ENCODE peak calls at places on chromosomes 11 and 22, in six cellular contexts. One of them, this sample, is unnamed.
A peak's percentile ranks its signal among the peaks of the same experiment; 100 is the strongest.

GRCh38 chr22:46902998-46903916 is 140.8 kb downstream of the TBC1D22A start:
- DNase-seq in A549: no peak
- DNase-seq in psoas muscle: no peak
- DNase-seq in aorta: peak; percentile 51
- DNase-seq in pancreas: no peak
- DNase-seq in suprapubic skin: peak; percentile 65
- DNase-seq in this sample: no peak

GRCh38 chr11:3104051-3104714 is 47.0 kb upstream of the CARS1 start:
- DNase-seq in A549: no peak
- DNase-seq in pancreas: no peak
- DNase-seq in aorta: peak; percentile 67
- DNase-seq in psoas muscle: no peak
- DNase-seq in suprapubic skin: peak; percentile 63
- DNase-seq in this sample: no peak

GRCh38 chr11:18844753-18845367 is 53.3 kb upstream of the PTPN5 start:
- DNase-seq in pancreas: no peak
- DNase-seq in psoas muscle: no peak
- DNase-seq in suprapubic skin: no peak
- DNase-seq in A549: peak; percentile 60
- DNase-seq in aorta: no peak
- DNase-seq in this sample: no peak

GRCh38 chr11:30017467-30017895 is 651 bp upstream of the KCNA4 start:
- DNase-seq in aorta: no peak
- DNase-seq in A549: no peak
- DNase-seq in psoas muscle: no peak
- DNase-seq in pancreas: no peak
- DNase-seq in suprapubic skin: no peak
- DNase-seq in this sample: no peak

GRCh38 chr11:60504219-60504618 is 11.0 kb upstream of the MS4A13 start:
- DNase-seq in psoas muscle: no peak
- DNase-seq in A549: no peak
- DNase-seq in suprapubic skin: no peak
- DNase-seq in pancreas: no peak
- DNase-seq in aorta: no peak
- DNase-seq in this sample: no peak

GRCh38 chr11:116692318-116693106 is 80.3 kb downstream of the BUD13 start:
- DNase-seq in aorta: peak; percentile 54
- DNase-seq in suprapubic skin: peak; percentile 66
- DNase-seq in psoas muscle: no peak
- DNase-seq in A549: no peak
- DNase-seq in pancreas: no peak
- DNase-seq in this sample: no peak

GRCh38 chr22:30266445-30267381 is at the start of gene OSM:
- DNase-seq in aorta: no peak
- DNase-seq in A549: no peak
- DNase-seq in suprapubic skin: peak; percentile 90
- DNase-seq in pancreas: peak; percentile 74
- DNase-seq in psoas muscle: peak; percentile 59
- DNase-seq in this sample: peak; percentile 45

GRCh38 chr22:29625090-29625825 is 21.8 kb downstream of the NF2 start:
- DNase-seq in aorta: no peak
- DNase-seq in A549: peak; percentile 69
- DNase-seq in pancreas: no peak
- DNase-seq in suprapubic skin: no peak
- DNase-seq in psoas muscle: peak; percentile 30
- DNase-seq in this sample: peak; percentile 40

GRCh38 chr22:46366327-46366731 is 30.8 kb downstream of the TRMU start:
- DNase-seq in suprapubic skin: no peak
- DNase-seq in pancreas: peak; percentile 70
- DNase-seq in A549: no peak
- DNase-seq in psoas muscle: no peak
- DNase-seq in aorta: no peak
- DNase-seq in this sample: no peak

GRCh38 chr11:46697303-46697702 is 3.1 kb downstream of the ARHGAP1 start:
- DNase-seq in A549: no peak
- DNase-seq in aorta: no peak
- DNase-seq in pancreas: no peak
- DNase-seq in suprapubic skin: no peak
- DNase-seq in psoas muscle: no peak
- DNase-seq in this sample: no peak

GRCh38 chr11:108754901-108755625 is 90.2 kb downstream of the DDX10 start:
- DNase-seq in suprapubic skin: no peak
- DNase-seq in aorta: no peak
- DNase-seq in pancreas: no peak
- DNase-seq in A549: no peak
- DNase-seq in psoas muscle: no peak
- DNase-seq in this sample: peak; percentile 45

GRCh38 chr11:625636-626319 is 1.0 kb upstream of the CDHR5 start:
- DNase-seq in pancreas: peak; percentile 72
- DNase-seq in aorta: no peak
- DNase-seq in A549: no peak
- DNase-seq in suprapubic skin: no peak
- DNase-seq in psoas muscle: no peak
- DNase-seq in this sample: no peak

GRCh38 chr11:13929551-13929950 is 33.0 kb upstream of the SPON1 start:
- DNase-seq in pancreas: no peak
- DNase-seq in aorta: no peak
- DNase-seq in A549: no peak
- DNase-seq in psoas muscle: no peak
- DNase-seq in suprapubic skin: no peak
- DNase-seq in this sample: no peak

GRCh38 chr22:50506611-50507420 is 686 bp downstream of the LMF2 start:
- DNase-seq in suprapubic skin: no peak
- DNase-seq in A549: no peak
- DNase-seq in aorta: peak; percentile 72
- DNase-seq in psoas muscle: no peak
- DNase-seq in pancreas: peak; percentile 93
- DNase-seq in this sample: no peak

GRCh38 chr22:19892249-19892879 is 37.7 kb upstream of the GNB1L start:
- DNase-seq in psoas muscle: no peak
- DNase-seq in suprapubic skin: no peak
- DNase-seq in aorta: no peak
- DNase-seq in A549: no peak
- DNase-seq in pancreas: peak; percentile 43
- DNase-seq in this sample: no peak

GRCh38 chr22:20852076-20852475 is 6.5 kb downstream of the PI4KA start:
- DNase-seq in aorta: no peak
- DNase-seq in pancreas: no peak
- DNase-seq in suprapubic skin: no peak
- DNase-seq in A549: no peak
- DNase-seq in psoas muscle: no peak
- DNase-seq in this sample: no peak

GRCh38 chr11:65640483-65641207 is 2.7 kb downstream of the SIPA1 start:
- DNase-seq in suprapubic skin: no peak
- DNase-seq in pancreas: no peak
- DNase-seq in A549: no peak
- DNase-seq in psoas muscle: peak; percentile 59
- DNase-seq in aorta: no peak
- DNase-seq in this sample: peak; percentile 33

DNA sequence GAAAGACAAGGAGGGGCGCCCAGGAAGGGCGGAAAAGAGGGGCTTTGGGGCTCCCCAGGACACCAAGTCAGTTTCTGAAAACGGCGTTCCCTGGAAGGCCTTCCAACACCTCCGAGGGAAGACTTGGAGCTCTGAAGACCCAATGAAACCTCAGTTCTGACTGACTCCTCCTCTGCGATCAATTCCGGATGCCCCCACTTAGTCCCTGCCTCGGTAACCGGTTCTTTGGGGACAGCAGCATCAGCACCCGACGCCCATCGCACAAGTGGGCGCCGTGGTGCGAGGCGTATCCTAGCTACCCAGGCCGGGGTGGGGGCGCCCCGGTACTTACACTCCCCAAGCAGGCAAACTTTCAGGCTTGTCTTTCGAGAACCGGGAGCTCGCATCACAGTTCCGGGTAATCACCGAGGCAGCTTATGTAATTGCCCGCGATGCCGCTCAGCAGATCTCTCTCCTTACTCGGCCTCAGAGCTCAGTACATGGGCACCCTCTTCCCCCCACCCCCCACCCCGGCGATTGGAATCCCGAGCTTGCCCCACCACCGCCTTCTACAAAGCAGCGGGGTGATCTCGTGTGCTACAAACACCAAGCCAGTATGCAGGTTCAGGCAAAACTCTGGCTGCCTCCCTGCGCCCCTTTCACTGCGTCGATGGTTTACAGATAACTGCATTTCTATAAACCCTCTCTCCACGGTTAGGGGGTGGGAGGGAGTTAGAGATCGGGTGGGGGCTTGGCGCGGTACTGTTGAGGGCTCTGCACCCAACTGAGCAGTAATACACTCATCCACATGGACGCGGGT is 2.0 kb downstream of the TENM4 start:
- DNase-seq in psoas muscle: no peak
- DNase-seq in A549: no peak
- DNase-seq in aorta: no peak
- DNase-seq in pancreas: peak; percentile 45
- DNase-seq in suprapubic skin: no peak
- DNase-seq in this sample: peak; percentile 14
- H3K4me3 ChIP-seq in psoas muscle: peak overlapping the region; percentile 68
- H3K4me3 ChIP-seq in A549: no peak overlapping the region
- H3K4me3 ChIP-seq in aorta: peak overlapping the region; percentile 42
- H3K4me3 ChIP-seq in pancreas: no peak overlapping the region
- H3K4me3 ChIP-seq in suprapubic skin: peak overlapping the region; percentile 71
- H3K4me3 ChIP-seq in this sample: peak overlapping the region; percentile 59

GRCh38 chr11:132422725-132423124 is 1052.3 kb downstream of the NTM start:
- DNase-seq in pancreas: no peak
- DNase-seq in aorta: no peak
- DNase-seq in A549: no peak
- DNase-seq in psoas muscle: no peak
- DNase-seq in suprapubic skin: no peak
- DNase-seq in this sample: no peak
- H3K9me3 ChIP-seq in pancreas: no peaks in the 10 kb centered on the region
- H3K9me3 ChIP-seq in aorta: no peaks in the 10 kb centered on the region
- H3K9me3 ChIP-seq in A549: no peaks in the 10 kb centered on the region
- H3K9me3 ChIP-seq in psoas muscle: no peaks in the 10 kb centered on the region
- H3K9me3 ChIP-seq in suprapubic skin: no peaks in the 10 kb centered on the region
- H3K9me3 ChIP-seq in this sample: no peaks in the 10 kb centered on the region

GRCh38 chr11:64009710-64010109 is 23.5 kb downstream of the OTUB1 start:
- DNase-seq in A549: no peak
- DNase-seq in aorta: no peak
- DNase-seq in pancreas: peak; percentile 19
- DNase-seq in suprapubic skin: no peak
- DNase-seq in psoas muscle: no peak
- DNase-seq in this sample: no peak

GRCh38 chr11:64007629-64008282 is 21.5 kb downstream of the OTUB1 start:
- DNase-seq in aorta: peak; percentile 93
- DNase-seq in suprapubic skin: peak; percentile 88
- DNase-seq in psoas muscle: peak; percentile 86
- DNase-seq in pancreas: peak; percentile 94
- DNase-seq in A549: peak; percentile 86
- DNase-seq in this sample: peak; percentile 33

GRCh38 chr11:64007160-64007628 is 21.0 kb downstream of the OTUB1 start:
- DNase-seq in pancreas: no peak
- DNase-seq in psoas muscle: no peak
- DNase-seq in A549: peak; percentile 63
- DNase-seq in suprapubic skin: no peak
- DNase-seq in aorta: no peak
- DNase-seq in this sample: no peak

GRCh38 chr11:64009234-64009633 is 23.0 kb downstream of the OTUB1 start:
- DNase-seq in pancreas: peak; percentile 28
- DNase-seq in psoas muscle: no peak
- DNase-seq in aorta: no peak
- DNase-seq in suprapubic skin: no peak
- DNase-seq in A549: no peak
- DNase-seq in this sample: no peak

GRCh38 chr11:64008283-64008931 is 22.2 kb downstream of the OTUB1 start:
- DNase-seq in psoas muscle: no peak
- DNase-seq in aorta: no peak
- DNase-seq in suprapubic skin: no peak
- DNase-seq in A549: no peak
- DNase-seq in pancreas: peak; percentile 70
- DNase-seq in this sample: no peak
- H3K27ac ChIP-seq in psoas muscle: peak overlapping the region; percentile 41
- H3K27ac ChIP-seq in aorta: no peak overlapping the region
- H3K27ac ChIP-seq in suprapubic skin: no peak overlapping the region
- H3K27ac ChIP-seq in A549: peak overlapping the region; percentile 74
- H3K27ac ChIP-seq in pancreas: peak overlapping the region; percentile 53
- H3K27ac ChIP-seq in this sample: no peak overlapping the region

GRCh38 chr11:70220136-70220535 is 17.0 kb downstream of the FADD start:
- DNase-seq in A549: no peak
- DNase-seq in pancreas: no peak
- DNase-seq in psoas muscle: no peak
- DNase-seq in suprapubic skin: no peak
- DNase-seq in aorta: no peak
- DNase-seq in this sample: no peak
- H3K4me3 ChIP-seq in A549: no peak overlapping the region
- H3K4me3 ChIP-seq in pancreas: no peak overlapping the region
- H3K4me3 ChIP-seq in psoas muscle: no peak overlapping the region
- H3K4me3 ChIP-seq in suprapubic skin: no peak overlapping the region
- H3K4me3 ChIP-seq in aorta: no peak overlapping the region
- H3K4me3 ChIP-seq in this sample: no peak overlapping the region

GRCh38 chr11:50170115-50170514 is 137.4 kb downstream of the OR4C45 start:
- DNase-seq in pancreas: peak; percentile 58
- DNase-seq in A549: no peak
- DNase-seq in aorta: no peak
- DNase-seq in psoas muscle: no peak
- DNase-seq in suprapubic skin: no peak
- DNase-seq in this sample: no peak
- H3K9me3 ChIP-seq in pancreas: no peaks in the 10 kb centered on the region
- H3K9me3 ChIP-seq in A549: peaks cover 4% of the 10 kb centered on the region
- H3K9me3 ChIP-seq in aorta: no peaks in the 10 kb centered on the region
- H3K9me3 ChIP-seq in psoas muscle: no peaks in the 10 kb centered on the region
- H3K9me3 ChIP-seq in suprapubic skin: peaks cover 7% of the 10 kb centered on the region
- H3K9me3 ChIP-seq in this sample: peaks cover 12% of the 10 kb centered on the region

GRCh38 chr11:69295079-69295994 is 1.4 kb downstream of the MYEOV start:
- DNase-seq in A549: peak; percentile 55
- DNase-seq in psoas muscle: no peak
- DNase-seq in aorta: peak; percentile 77
- DNase-seq in pancreas: no peak
- DNase-seq in suprapubic skin: no peak
- DNase-seq in this sample: no peak

GRCh38 chr11:69297225-69297925 is 3.4 kb downstream of the MYEOV start:
- DNase-seq in suprapubic skin: peak; percentile 95
- DNase-seq in aorta: peak; percentile 99
- DNase-seq in psoas muscle: peak; percentile 95
- DNase-seq in pancreas: peak; percentile 78
- DNase-seq in A549: peak; percentile 97
- DNase-seq in this sample: peak; percentile 93

GRCh38 chr11:69296890-69297224 is 2.9 kb downstream of the MYEOV start:
- DNase-seq in pancreas: no peak
- DNase-seq in aorta: no peak
- DNase-seq in psoas muscle: no peak
- DNase-seq in suprapubic skin: no peak
- DNase-seq in A549: no peak
- DNase-seq in this sample: no peak

GRCh38 chr11:69294621-69295078 is 695 bp downstream of the MYEOV start:
- DNase-seq in suprapubic skin: no peak
- DNase-seq in A549: peak; percentile 44
- DNase-seq in psoas muscle: no peak
- DNase-seq in pancreas: no peak
- DNase-seq in aorta: peak; percentile 73
- DNase-seq in this sample: no peak

GRCh38 chr11:69295995-69296889 is 2.3 kb downstream of the MYEOV start:
- DNase-seq in aorta: no peak
- DNase-seq in A549: peak; percentile 80
- DNase-seq in suprapubic skin: peak; percentile 92
- DNase-seq in pancreas: no peak
- DNase-seq in psoas muscle: peak; percentile 75
- DNase-seq in this sample: no peak
- H3K27ac ChIP-seq in aorta: peak overlapping the region; percentile 64
- H3K27ac ChIP-seq in A549: peak overlapping the region; percentile 98
- H3K27ac ChIP-seq in suprapubic skin: peak overlapping the region; percentile 61
- H3K27ac ChIP-seq in pancreas: peak overlapping the region; percentile 87
- H3K27ac ChIP-seq in psoas muscle: peak overlapping the region; percentile 72
- H3K27ac ChIP-seq in this sample: peak overlapping the region; percentile 80